ENCODE peak calls at places on chromosomes 5 and 9, in eight cellular contexts. One of them, this sample, is unnamed.

GRCh38 chr5:16897284-16897704 is 38.8 kb downstream of the MYO10 start:
- DNase-seq in GM23338: peak; percentile 36
- DNase-seq in lung: no peak
- DNase-seq in right lobe of liver: no peak
- DNase-seq in choroid plexus epithelial cell: peak; percentile 54
- DNase-seq in A549: peak; percentile 75
- DNase-seq in lower leg skin: no peak
- DNase-seq in tibial artery: no peak
- DNase-seq in this sample: no peak

GRCh38 chr5:143946821-143947220 is 134.9 kb downstream of the HMHB1 start:
- DNase-seq in A549: no peak
- DNase-seq in tibial artery: no peak
- DNase-seq in choroid plexus epithelial cell: peak; percentile 40
- DNase-seq in lower leg skin: no peak
- DNase-seq in right lobe of liver: no peak
- DNase-seq in GM23338: no peak
- DNase-seq in lung: no peak
- DNase-seq in this sample: peak; percentile 58

GRCh38 chr5:112308608-112309007 is 110.5 kb downstream of the EPB41L4A start:
- DNase-seq in choroid plexus epithelial cell: no peak
- DNase-seq in lung: no peak
- DNase-seq in A549: no peak
- DNase-seq in lower leg skin: no peak
- DNase-seq in GM23338: no peak
- DNase-seq in right lobe of liver: no peak
- DNase-seq in tibial artery: no peak
- DNase-seq in this sample: no peak

GRCh38 chr5:38154615-38155204 is 103.6 kb upstream of the EGFLAM start:
- DNase-seq in choroid plexus epithelial cell: no peak
- DNase-seq in A549: no peak
- DNase-seq in tibial artery: no peak
- DNase-seq in lower leg skin: no peak
- DNase-seq in right lobe of liver: peak; percentile 50
- DNase-seq in lung: no peak
- DNase-seq in GM23338: no peak
- DNase-seq in this sample: no peak

GRCh38 chr9:4258321-4259093 is 41.4 kb downstream of the GLIS3 start:
- DNase-seq in choroid plexus epithelial cell: peak; percentile 58
- DNase-seq in GM23338: no peak
- DNase-seq in A549: no peak
- DNase-seq in tibial artery: no peak
- DNase-seq in lung: no peak
- DNase-seq in lower leg skin: no peak
- DNase-seq in right lobe of liver: no peak
- DNase-seq in this sample: peak; percentile 48

GRCh38 chr9:106828082-106828481 is 34.9 kb upstream of the ZNF462 start:
- DNase-seq in choroid plexus epithelial cell: no peak
- DNase-seq in lower leg skin: no peak
- DNase-seq in A549: no peak
- DNase-seq in tibial artery: no peak
- DNase-seq in GM23338: no peak
- DNase-seq in right lobe of liver: no peak
- DNase-seq in lung: no peak
- DNase-seq in this sample: no peak

GRCh38 chr9:38200431-38200830 is 131.4 kb upstream of the SHB start:
- DNase-seq in GM23338: no peak
- DNase-seq in lung: no peak
- DNase-seq in choroid plexus epithelial cell: no peak
- DNase-seq in right lobe of liver: no peak
- DNase-seq in tibial artery: no peak
- DNase-seq in A549: no peak
- DNase-seq in lower leg skin: no peak
- DNase-seq in this sample: no peak

GRCh38 chr5:64789457-64789856 is 20.7 kb downstream of the CWC27 start:
- DNase-seq in GM23338: no peak
- DNase-seq in A549: no peak
- DNase-seq in right lobe of liver: no peak
- DNase-seq in tibial artery: no peak
- DNase-seq in choroid plexus epithelial cell: peak; percentile 77
- DNase-seq in lung: no peak
- DNase-seq in lower leg skin: no peak
- DNase-seq in this sample: peak; percentile 70

GRCh38 chr9:137969008-137969407 is 91.4 kb downstream of the CACNA1B start:
- DNase-seq in right lobe of liver: no peak
- DNase-seq in lower leg skin: no peak
- DNase-seq in choroid plexus epithelial cell: no peak
- DNase-seq in A549: no peak
- DNase-seq in GM23338: no peak
- DNase-seq in lung: no peak
- DNase-seq in tibial artery: no peak
- DNase-seq in this sample: no peak

GRCh38 chr5:137071526-137071925 is 427.6 kb downstream of the SPOCK1 start:
- DNase-seq in tibial artery: no peak
- DNase-seq in GM23338: no peak
- DNase-seq in A549: no peak
- DNase-seq in choroid plexus epithelial cell: no peak
- DNase-seq in right lobe of liver: no peak
- DNase-seq in lung: no peak
- DNase-seq in lower leg skin: no peak
- DNase-seq in this sample: no peak

GRCh38 chr9:80881946-80882345 is 807.4 kb downstream of the TLE1 start:
- DNase-seq in choroid plexus epithelial cell: no peak
- DNase-seq in tibial artery: no peak
- DNase-seq in A549: no peak
- DNase-seq in lower leg skin: no peak
- DNase-seq in lung: no peak
- DNase-seq in right lobe of liver: no peak
- DNase-seq in GM23338: peak; percentile 49
- DNase-seq in this sample: no peak

GRCh38 chr9:137589441-137590122 is 730 bp downstream of the ZMYND19 start:
- DNase-seq in choroid plexus epithelial cell: peak; percentile 26
- DNase-seq in right lobe of liver: no peak
- DNase-seq in A549: no peak
- DNase-seq in lower leg skin: no peak
- DNase-seq in lung: no peak
- DNase-seq in GM23338: peak; percentile 25
- DNase-seq in tibial artery: no peak
- DNase-seq in this sample: no peak

GRCh38 chr5:143781993-143782520 is 29.9 kb upstream of the HMHB1 start:
- DNase-seq in right lobe of liver: no peak
- DNase-seq in lung: no peak
- DNase-seq in lower leg skin: no peak
- DNase-seq in GM23338: no peak
- DNase-seq in A549: no peak
- DNase-seq in choroid plexus epithelial cell: peak; percentile 50
- DNase-seq in tibial artery: no peak
- DNase-seq in this sample: no peak

GRCh38 chr5:89537800-89538199 is 654.8 kb upstream of the MEF2C start:
- DNase-seq in GM23338: no peak
- DNase-seq in tibial artery: no peak
- DNase-seq in A549: no peak
- DNase-seq in lower leg skin: no peak
- DNase-seq in lung: no peak
- DNase-seq in right lobe of liver: no peak
- DNase-seq in choroid plexus epithelial cell: no peak
- DNase-seq in this sample: no peak

GRCh38 chr9:131404581-131404980 is 10.7 kb downstream of the PRRC2B start:
- DNase-seq in right lobe of liver: no peak
- DNase-seq in lower leg skin: no peak
- DNase-seq in tibial artery: no peak
- DNase-seq in GM23338: no peak
- DNase-seq in A549: no peak
- DNase-seq in choroid plexus epithelial cell: no peak
- DNase-seq in lung: no peak
- DNase-seq in this sample: no peak

GRCh38 chr5:111135946-111136345 is 43.8 kb downstream of the WDR36 start:
- DNase-seq in choroid plexus epithelial cell: no peak
- DNase-seq in A549: no peak
- DNase-seq in tibial artery: no peak
- DNase-seq in lower leg skin: no peak
- DNase-seq in right lobe of liver: no peak
- DNase-seq in GM23338: no peak
- DNase-seq in lung: no peak
- DNase-seq in this sample: peak; percentile 67

GRCh38 chr5:56278267-56278826 is 45.2 kb upstream of the ANKRD55 start:
- DNase-seq in lung: no peak
- DNase-seq in GM23338: peak; percentile 23
- DNase-seq in tibial artery: no peak
- DNase-seq in right lobe of liver: no peak
- DNase-seq in lower leg skin: no peak
- DNase-seq in A549: no peak
- DNase-seq in choroid plexus epithelial cell: peak; percentile 75
- DNase-seq in this sample: peak; percentile 79

GRCh38 chr5:141084487-141084989 is 9.9 kb upstream of the PCDHB2 start:
- DNase-seq in lower leg skin: no peak
- DNase-seq in tibial artery: no peak
- DNase-seq in GM23338: peak; percentile 90
- DNase-seq in right lobe of liver: no peak
- DNase-seq in choroid plexus epithelial cell: peak; percentile 13
- DNase-seq in lung: peak; percentile 53
- DNase-seq in A549: peak; percentile 59
- DNase-seq in this sample: peak; percentile 34

GRCh38 chr5:22908129-22908528 is 55.0 kb upstream of the CDH12 start:
- DNase-seq in choroid plexus epithelial cell: peak; percentile 79
- DNase-seq in right lobe of liver: no peak
- DNase-seq in tibial artery: no peak
- DNase-seq in lower leg skin: no peak
- DNase-seq in GM23338: no peak
- DNase-seq in A549: no peak
- DNase-seq in lung: no peak
- DNase-seq in this sample: peak; percentile 45

GRCh38 chr9:98955259-98955658 is 11.6 kb downstream of the COL15A1 start:
- DNase-seq in choroid plexus epithelial cell: no peak
- DNase-seq in A549: no peak
- DNase-seq in GM23338: no peak
- DNase-seq in lower leg skin: no peak
- DNase-seq in tibial artery: no peak
- DNase-seq in lung: no peak
- DNase-seq in right lobe of liver: no peak
- DNase-seq in this sample: no peak

GRCh38 chr9:93588641-93589609 is 12.5 kb downstream of the PHF2 start:
- DNase-seq in GM23338: no peak
- DNase-seq in right lobe of liver: no peak
- DNase-seq in lung: no peak
- DNase-seq in A549: no peak
- DNase-seq in lower leg skin: no peak
- DNase-seq in tibial artery: no peak
- DNase-seq in choroid plexus epithelial cell: no peak
- DNase-seq in this sample: peak; percentile 57

GRCh38 chr5:31023105-31023504 is 170.4 kb upstream of the CDH6 start:
- DNase-seq in tibial artery: no peak
- DNase-seq in A549: no peak
- DNase-seq in choroid plexus epithelial cell: peak; percentile 49
- DNase-seq in lung: no peak
- DNase-seq in lower leg skin: no peak
- DNase-seq in right lobe of liver: no peak
- DNase-seq in GM23338: no peak
- DNase-seq in this sample: no peak

GRCh38 chr5:113035096-113035495 is 58.5 kb downstream of the DCP2 start:
- DNase-seq in right lobe of liver: no peak
- DNase-seq in lung: peak; percentile 16
- DNase-seq in tibial artery: no peak
- DNase-seq in lower leg skin: no peak
- DNase-seq in A549: no peak
- DNase-seq in choroid plexus epithelial cell: no peak
- DNase-seq in GM23338: no peak
- DNase-seq in this sample: no peak

GRCh38 chr5:119267958-119268386 is 87.8 kb upstream of the TNFAIP8 start:
- DNase-seq in tibial artery: peak; percentile 95
- DNase-seq in choroid plexus epithelial cell: peak; percentile 97
- DNase-seq in GM23338: peak; percentile 99
- DNase-seq in lower leg skin: peak; percentile 90
- DNase-seq in right lobe of liver: peak; percentile 86
- DNase-seq in A549: peak; percentile 46
- DNase-seq in lung: peak; percentile 91
- DNase-seq in this sample: peak; percentile 98
- TF ChIP-seq CTCF in tibial artery: peak; percentile 25
- TF ChIP-seq CTCF in choroid plexus epithelial cell: peak; percentile 39
- TF ChIP-seq CTCF in GM23338: peak; percentile 60
- TF ChIP-seq CTCF in lower leg skin: no peak
- TF ChIP-seq CTCF in right lobe of liver: peak; percentile 56
- TF ChIP-seq CTCF in A549: no peak
- TF ChIP-seq CTCF in lung: peak; percentile 80
- TF ChIP-seq CTCF in this sample: peak; percentile 78

GRCh38 chr9:111542497-111543254 is 17.7 kb downstream of the ZNF483 start:
- DNase-seq in A549: no peak
- DNase-seq in GM23338: no peak
- DNase-seq in lung: no peak
- DNase-seq in choroid plexus epithelial cell: no peak
- DNase-seq in right lobe of liver: no peak
- DNase-seq in lower leg skin: no peak
- DNase-seq in tibial artery: no peak
- DNase-seq in this sample: no peak
- H3K4me3 ChIP-seq in A549: no peak overlapping the region
- H3K4me3 ChIP-seq in GM23338: no peak overlapping the region
- H3K4me3 ChIP-seq in lung: no peak overlapping the region
- H3K4me3 ChIP-seq in choroid plexus epithelial cell: no peak overlapping the region
- H3K4me3 ChIP-seq in right lobe of liver: no peak overlapping the region
- H3K4me3 ChIP-seq in lower leg skin: no peak overlapping the region
- H3K4me3 ChIP-seq in tibial artery: no peak overlapping the region
- H3K4me3 ChIP-seq in this sample: no peak overlapping the region

GRCh38 chr9:96813607-96814006 is 35.7 kb upstream of the ZNF510 start:
- DNase-seq in tibial artery: no peak
- DNase-seq in GM23338: no peak
- DNase-seq in A549: no peak
- DNase-seq in lower leg skin: no peak
- DNase-seq in choroid plexus epithelial cell: no peak
- DNase-seq in lung: no peak
- DNase-seq in right lobe of liver: no peak
- DNase-seq in this sample: no peak
- TF ChIP-seq CTCF in tibial artery: no peak
- TF ChIP-seq CTCF in GM23338: no peak
- TF ChIP-seq CTCF in A549: no peak
- TF ChIP-seq CTCF in lower leg skin: no peak
- TF ChIP-seq CTCF in choroid plexus epithelial cell: no peak
- TF ChIP-seq CTCF in lung: no peak
- TF ChIP-seq CTCF in right lobe of liver: no peak
- TF ChIP-seq CTCF in this sample: no peak

GRCh38 chr5:133944263-133945230 is 23.9 kb downstream of the C5orf15 start:
- DNase-seq in A549: peak; percentile 74
- DNase-seq in right lobe of liver: no peak
- DNase-seq in GM23338: peak; percentile 87
- DNase-seq in tibial artery: no peak
- DNase-seq in choroid plexus epithelial cell: peak; percentile 74
- DNase-seq in lung: peak; percentile 43
- DNase-seq in lower leg skin: no peak
- DNase-seq in this sample: peak; percentile 71

GRCh38 chr5:133950821-133951612 is 17.4 kb downstream of the C5orf15 start:
- DNase-seq in choroid plexus epithelial cell: no peak
- DNase-seq in GM23338: no peak
- DNase-seq in A549: no peak
- DNase-seq in lower leg skin: no peak
- DNase-seq in lung: no peak
- DNase-seq in right lobe of liver: no peak
- DNase-seq in tibial artery: no peak
- DNase-seq in this sample: no peak

GRCh38 chr5:133947431-133947841 is 21.0 kb downstream of the C5orf15 start:
- DNase-seq in lower leg skin: no peak
- DNase-seq in GM23338: no peak
- DNase-seq in choroid plexus epithelial cell: peak; percentile 42
- DNase-seq in A549: no peak
- DNase-seq in lung: no peak
- DNase-seq in right lobe of liver: no peak
- DNase-seq in tibial artery: no peak
- DNase-seq in this sample: no peak

GRCh38 chr5:133945561-133945960 is 22.9 kb downstream of the C5orf15 start:
- DNase-seq in tibial artery: no peak
- DNase-seq in GM23338: no peak
- DNase-seq in right lobe of liver: no peak
- DNase-seq in A549: no peak
- DNase-seq in lung: no peak
- DNase-seq in lower leg skin: no peak
- DNase-seq in choroid plexus epithelial cell: no peak
- DNase-seq in this sample: no peak

GRCh38 chr5:133948721-133949120 is 19.7 kb downstream of the C5orf15 start:
- DNase-seq in lower leg skin: no peak
- DNase-seq in tibial artery: no peak
- DNase-seq in A549: no peak
- DNase-seq in choroid plexus epithelial cell: no peak
- DNase-seq in GM23338: no peak
- DNase-seq in lung: no peak
- DNase-seq in right lobe of liver: no peak
- DNase-seq in this sample: no peak
- H3K4me3 ChIP-seq in lower leg skin: no peak overlapping the region
- H3K4me3 ChIP-seq in tibial artery: no peak overlapping the region
- H3K4me3 ChIP-seq in A549: no peak overlapping the region
- H3K4me3 ChIP-seq in choroid plexus epithelial cell: no peak overlapping the region
- H3K4me3 ChIP-seq in GM23338: no peak overlapping the region
- H3K4me3 ChIP-seq in lung: no peak overlapping the region
- H3K4me3 ChIP-seq in right lobe of liver: no peak overlapping the region
- H3K4me3 ChIP-seq in this sample: no peak overlapping the region

This sample was measured in foreskin fibroblast.